ENCODE peak calls at places on chromosome 7, in seven cellular contexts. D, I, P, M, B, Z and A are unnamed samples.

GRCh38 chr7:16914771-16915170 is 33.0 kb upstream of the AGR3 start:
- DNase-seq in D (no peak), I (no peak), P (no peak), M (no peak), B (no peak), Z (no peak), A (no peak)

GRCh38 chr7:35875292-35875691 is 74.4 kb downstream of the SEPTIN7 start:
- DNase-seq in D (no peak), I (no peak), P (no peak), M (peak), B (no peak), Z (no peak), A (no peak)

GRCh38 chr7:50335230-50335794 is 30.8 kb downstream of the IKZF1 start:
- DNase-seq in D (no peak), I (no peak), P (no peak), M (no peak), B (no peak), Z (no peak), A (no peak)

GRCh38 chr7:1567893-1568292 is 1.9 kb downstream of the PSMG3 start:
- DNase-seq in D (no peak), I (no peak), P (no peak), M (peak), B (no peak), Z (no peak), A (no peak)

GRCh38 chr7:1933066-1933835 is 263.2 kb downstream of the ELFN1 start:
- DNase-seq in D (no peak), I (no peak), P (no peak), M (no peak), B (no peak), Z (no peak), A (no peak)

GRCh38 chr7:151167197-151167911 is at the start of gene GBX1:
- DNase-seq in D (no peak), I (peak), P (no peak), M (no peak), B (no peak), Z (no peak), A (peak)

GRCh38 chr7:1755783-1756626 is 85.9 kb downstream of the ELFN1 start:
- DNase-seq in D (no peak), I (no peak), P (peak), M (no peak), B (no peak), Z (no peak), A (no peak)

GRCh38 chr7:44769381-44770209 is 20.9 kb downstream of the ZMIZ2 start:
- DNase-seq in D (no peak), I (peak), P (peak), M (peak), B (no peak), Z (no peak), A (no peak)

GRCh38 chr7:41873781-41874180 is 170.9 kb upstream of the INHBA start:
- DNase-seq in D (no peak), I (no peak), P (no peak), M (no peak), B (no peak), Z (no peak), A (no peak)

GRCh38 chr7:134478707-134479106 is 19.8 kb upstream of the AKR1B1 start:
- DNase-seq in D (no peak), I (no peak), P (no peak), M (no peak), B (no peak), Z (no peak), A (no peak)

GRCh38 chr7:70294512-70294911 is 696.2 kb downstream of the AUTS2 start:
- DNase-seq in D (no peak), I (no peak), P (no peak), M (no peak), B (no peak), Z (no peak), A (no peak)

GRCh38 chr7:133545613-133546012 is 292.7 kb downstream of the EXOC4 start:
- DNase-seq in D (no peak), I (no peak), P (no peak), M (peak), B (no peak), Z (no peak), A (no peak)

GRCh38 chr7:93159490-93159889 is 11.3 kb upstream of the SAMD9L start:
- DNase-seq in D (no peak), I (no peak), P (no peak), M (no peak), B (no peak), Z (no peak), A (no peak)

GRCh38 chr7:49398730-49399129 is 374.7 kb upstream of the VWC2 start:
- DNase-seq in D (no peak), I (no peak), P (peak), M (peak), B (no peak), Z (no peak), A (no peak)

GRCh38 chr7:130734525-130735272 is 692 bp upstream of the KLF14 start:
- DNase-seq in D (no peak), I (no peak), P (no peak), M (peak), B (no peak), Z (no peak), A (no peak)

GRCh38 chr7:142438235-142438922 is 180.5 kb upstream of the PRSS58 start:
- DNase-seq in D (no peak), I (peak), P (peak), M (peak), B (no peak), Z (no peak), A (no peak)
- TF ChIP-seq CTCF in D (no peak), I (peak), P (peak), M (peak), B (no peak), Z (no peak), A (peak)

GRCh38 chr7:40673285-40673684 is 538.5 kb downstream of the SUGCT start:
- DNase-seq in D (no peak), I (no peak), P (no peak), M (peak), B (no peak), Z (no peak), A (no peak)
- TF ChIP-seq CTCF in D (no peak), I (no peak), P (no peak), M (no peak), B (no peak), Z (no peak), A (no peak)

GRCh38 chr7:100694196-100694745 is at the start of gene GIGYF1:
- DNase-seq in D (peak), I (peak), P (peak), M (peak), B (no peak), Z (peak), A (peak)

GRCh38 chr7:100692578-100692961 is 1.5 kb downstream of the GIGYF1 start:
- DNase-seq in D (no peak), I (no peak), P (no peak), M (no peak), B (no peak), Z (no peak), A (no peak)

GRCh38 chr7:100693312-100694195 is 496 bp downstream of the GIGYF1 start:
- DNase-seq in D (no peak), I (no peak), P (no peak), M (no peak), B (no peak), Z (no peak), A (no peak)

GRCh38 chr7:100689230-100690135 is 4.6 kb downstream of the GIGYF1 start:
- DNase-seq in D (no peak), I (no peak), P (no peak), M (no peak), B (no peak), Z (no peak), A (no peak)

DNA sequence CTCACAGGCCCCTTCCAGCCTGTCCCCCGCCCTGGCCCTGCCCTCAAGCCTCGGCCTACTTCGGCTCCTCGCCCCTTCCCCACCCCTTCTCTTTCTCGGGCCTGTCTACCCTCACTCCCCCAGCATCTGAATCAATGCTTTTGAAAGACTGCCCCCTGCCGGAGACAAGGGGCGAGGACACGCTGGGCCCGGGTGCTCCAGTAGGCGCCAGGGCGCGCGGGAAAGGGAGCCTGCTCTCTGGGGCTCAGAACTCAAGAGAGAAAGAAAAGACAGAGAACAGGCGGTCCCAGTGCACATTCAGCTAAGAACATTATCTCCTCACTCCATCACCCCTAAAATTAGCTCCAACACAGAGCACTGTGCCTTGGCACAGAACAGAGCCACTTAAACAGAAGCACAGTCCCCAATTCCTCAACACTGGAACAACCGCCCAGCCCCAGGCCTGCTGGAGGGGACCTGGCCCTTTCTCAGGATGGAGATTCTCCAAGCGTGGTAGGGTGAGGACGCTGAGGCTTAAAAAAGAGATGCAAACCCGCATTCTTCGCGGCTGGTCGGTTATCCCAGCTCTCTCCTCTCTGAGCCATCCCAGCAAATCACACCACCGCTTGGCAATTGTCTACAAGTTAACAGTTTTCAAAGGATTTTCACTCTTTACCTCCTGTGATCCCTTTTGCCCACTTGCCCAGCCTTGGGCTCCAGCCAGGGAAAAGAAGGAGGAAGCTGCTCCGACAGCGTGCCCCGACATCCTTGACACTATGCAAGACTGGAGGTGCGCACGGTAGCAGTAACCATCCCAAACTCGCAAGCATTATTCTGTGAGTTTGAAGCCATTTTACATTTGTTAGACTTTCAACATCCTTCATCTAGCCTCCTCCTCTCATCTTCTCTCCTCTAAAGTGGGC is 2.1 kb downstream of the GIGYF1 start:
- DNase-seq in D (peak), I (peak), P (peak), M (peak), B (peak), Z (peak), A (peak)
- TF ChIP-seq CTCF in D (peak), I (peak), P (peak), M (peak), B (peak), Z (peak), A (peak)

GRCh38 chr7:11557627-11558026 is 274.4 kb downstream of the THSD7A start:
- DNase-seq in D (peak), I (peak), P (peak), M (no peak), B (no peak), Z (no peak), A (no peak)
- TF ChIP-seq CTCF in D (no peak), I (no peak), P (peak), M (peak), B (no peak), Z (no peak), A (no peak)

GRCh38 chr7:47578581-47579270 is 3.2 kb downstream of the TNS3 start:
- DNase-seq in D (no peak), I (no peak), P (no peak), M (peak), B (no peak), Z (no peak), A (no peak)

GRCh38 chr7:47577351-47577919 is 4.5 kb downstream of the TNS3 start:
- DNase-seq in D (no peak), I (no peak), P (no peak), M (no peak), B (no peak), Z (no peak), A (no peak)

GRCh38 chr7:47574473-47575328 is 7.2 kb downstream of the TNS3 start:
- DNase-seq in D (no peak), I (peak), P (peak), M (no peak), B (no peak), Z (no peak), A (no peak)

GRCh38 chr7:47576031-47576908 is 5.6 kb downstream of the TNS3 start:
- DNase-seq in D (peak), I (peak), P (peak), M (peak), B (peak), Z (peak), A (no peak)

DNA sequence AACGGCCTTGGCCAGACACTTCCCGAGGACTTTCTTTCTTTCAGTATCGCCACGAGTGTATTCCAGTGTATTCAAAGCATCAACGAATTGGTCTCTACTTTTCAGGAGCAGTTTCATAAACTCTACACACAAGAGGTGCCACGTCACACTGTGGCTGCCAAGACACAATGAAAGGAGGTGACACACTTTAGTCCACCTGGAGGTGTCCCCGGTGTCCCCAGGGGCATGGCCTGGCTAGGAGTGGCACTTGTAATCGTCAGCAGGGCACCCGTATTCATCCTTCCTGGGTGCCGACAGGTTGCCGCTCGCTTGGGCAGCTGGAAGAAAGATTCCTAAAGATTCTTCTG is 5.0 kb downstream of the TNS3 start:
- DNase-seq in D (no peak), I (no peak), P (no peak), M (no peak), B (no peak), Z (no peak), A (no peak)
- TF ChIP-seq CTCF in D (no peak), I (no peak), P (no peak), M (no peak), B (no peak), Z (no peak), A (no peak)

DNA sequence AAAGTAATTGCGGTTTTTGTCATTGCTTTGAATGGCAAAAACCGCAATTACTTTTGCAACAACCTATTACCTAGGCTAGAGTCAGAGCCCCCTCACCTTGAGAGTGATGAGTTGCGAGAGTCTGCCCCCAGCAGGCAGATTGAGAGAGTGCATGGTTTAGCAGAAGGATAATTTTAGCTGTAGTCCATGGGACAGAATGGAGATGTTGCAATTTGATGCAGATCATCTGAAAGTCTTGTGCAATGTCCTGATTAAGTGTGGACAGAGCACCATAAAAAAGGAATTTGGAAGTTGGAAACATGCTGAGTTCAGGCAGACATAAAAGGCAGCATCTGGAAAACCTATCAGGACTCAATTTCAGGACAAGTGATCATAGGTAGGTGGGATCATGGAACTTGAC is 48.7 kb downstream of the GPR141 start:
- DNase-seq in D (peak), I (peak), P (peak), M (no peak), B (peak), Z (peak), A (no peak)
- TF ChIP-seq CTCF in D (peak), I (peak), P (peak), M (no peak), B (peak), Z (peak), A (peak)